ENCODE peak calls at places on chromosomes 13 and 19, in six cellular contexts. V is H1, J is H9, X is IMR-90, Z is neuronal stem cell, H is mesenchymal stem cell. F is an unnamed sample.
A peak's percentile ranks its signal among the peaks of the same experiment; 100 is the strongest.

GRCh38 chr19:34176581-34176980 is 4.3 kb downstream of the LSM14A start:
- DNase-seq in V (no peak), Z (no peak), X (no peak), J (no peak), H (no peak), F (no peak)

GRCh38 chr13:112000888-112001287 is 66.1 kb upstream of the SOX1 start:
- DNase-seq in V (no peak), X (no peak), J (no peak), Z (no peak), H (no peak), F (no peak)

GRCh38 chr13:83620535-83621220 is 261.6 kb downstream of the SLITRK1 start:
- DNase-seq in H (no peak), V (no peak), X (peak; percentile 19), J (no peak), Z (no peak), F (peak; percentile 2)

GRCh38 chr13:31020996-31021395 is 88.5 kb downstream of the TEX26 start:
- DNase-seq in Z (no peak), H (no peak), V (no peak), X (no peak), J (no peak), F (peak; percentile 9)

GRCh38 chr13:112657850-112658445 is 31.9 kb upstream of the ATP11A start:
- DNase-seq in X (peak; percentile 81), H (peak; percentile 70), Z (no peak), V (no peak), J (peak; percentile 33), F (peak; percentile 96)

GRCh38 chr13:106143930-106144709 is 391.3 kb downstream of the EFNB2 start:
- DNase-seq in X (no peak), J (no peak), Z (no peak), V (no peak), H (no peak), F (peak; percentile 98)

GRCh38 chr19:56110515-56111448 is 10.3 kb downstream of the ZNF787 start:
- DNase-seq in Z (no peak), H (peak; percentile 65), V (no peak), X (peak; percentile 39), J (no peak), F (no peak)

GRCh38 chr19:40237791-40238190 is 11.3 kb upstream of the CCNP start:
- DNase-seq in H (no peak), Z (no peak), X (no peak), J (no peak), V (no peak), F (no peak)

GRCh38 chr13:43693639-43694038 is 93.1 kb downstream of the ENOX1 start:
- DNase-seq in H (no peak), J (no peak), X (no peak), V (no peak), Z (no peak), F (no peak)
- H3K14ac ChIP-seq in H (no peak overlapping the region), J (no peak overlapping the region), X (no peak overlapping the region), V (no peak overlapping the region), Z (no peak overlapping the region), F (no peak overlapping the region)

DNA sequence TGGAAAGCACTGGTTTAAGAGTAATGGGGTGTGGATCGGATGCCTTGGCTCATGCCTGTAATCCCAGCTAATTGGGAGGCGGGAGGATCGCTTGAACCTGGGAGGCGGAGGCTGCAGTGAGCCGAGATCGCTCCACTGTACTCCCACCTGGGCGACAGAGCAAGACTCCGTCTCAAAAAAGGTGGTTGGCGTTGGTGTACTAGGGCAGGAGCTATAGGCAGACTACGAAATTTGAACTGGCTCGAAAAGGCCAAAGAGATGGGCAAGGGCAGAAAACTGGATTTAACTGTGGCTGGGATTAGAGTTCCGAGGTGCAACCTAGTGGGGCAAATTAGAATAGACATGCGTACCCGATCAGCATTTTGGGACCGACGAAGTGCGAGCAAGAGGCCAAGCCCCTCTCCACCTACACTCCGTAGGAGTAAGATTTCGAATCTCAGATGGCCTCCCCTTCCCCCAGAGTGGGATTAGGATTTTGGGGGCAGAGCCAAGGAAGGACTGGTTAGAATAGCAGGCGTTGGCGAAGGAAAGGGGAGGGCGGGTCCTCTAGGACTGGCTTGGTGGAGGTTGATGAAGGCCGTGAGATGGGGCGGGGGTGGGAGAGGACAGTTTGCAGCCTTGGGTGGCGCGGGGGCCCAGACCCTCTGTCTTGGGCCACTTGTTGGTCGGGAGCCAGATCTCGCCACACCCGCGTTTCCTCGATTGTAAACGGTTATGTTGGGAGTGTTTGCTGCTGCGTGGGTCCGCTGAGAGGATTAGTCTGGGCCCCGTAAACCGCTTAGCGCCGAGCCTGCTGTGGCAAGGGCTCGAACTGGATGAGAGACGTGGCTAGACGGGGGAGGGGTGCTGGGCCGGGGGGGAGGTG is 2.0 kb upstream of the INAFM1 start:
- DNase-seq in H (no peak), X (no peak), J (no peak), Z (no peak), V (no peak), F (no peak)
- H3K23ac ChIP-seq in H (peak overlapping the region; percentile 64), X (peak overlapping the region; percentile 86), J (no peak overlapping the region), Z (peak overlapping the region; percentile 99), V (no peak overlapping the region), F (no peak overlapping the region)

GRCh38 chr19:23395041-23395721 is at the start of gene ZNF91:
- DNase-seq in J (peak; percentile 97), V (peak; percentile 91), H (peak; percentile 96), X (peak; percentile 96), Z (peak; percentile 91), F (peak; percentile 97)
- H3K14ac ChIP-seq in J (peak within 1 kb of the TSS; percentile 100), V (no peak within 1 kb of the TSS), H (peak within 1 kb of the TSS; percentile 99), X (peak within 1 kb of the TSS; percentile 91), Z (no peak within 1 kb of the TSS), F (peak within 1 kb of the TSS; percentile 97)

GRCh38 chr13:86161257-86161656 is 362.0 kb upstream of the SLITRK6 start:
- DNase-seq in V (no peak), J (no peak), X (no peak), Z (no peak), H (no peak), F (no peak)
- H3K23ac ChIP-seq in V (no peak overlapping the region), J (no peak overlapping the region), X (no peak overlapping the region), Z (no peak overlapping the region), H (no peak overlapping the region), F (no peak overlapping the region)

GRCh38 chr13:71829542-71829941 is 37.5 kb downstream of the DACH1 start:
- DNase-seq in X (no peak), J (no peak), H (no peak), Z (no peak), V (no peak), F (no peak)

GRCh38 chr13:71831716-71832115 is 35.3 kb downstream of the DACH1 start:
- DNase-seq in H (peak; percentile 51), J (no peak), X (no peak), Z (peak; percentile 42), V (no peak), F (no peak)

GRCh38 chr13:71828117-71828516 is 38.9 kb downstream of the DACH1 start:
- DNase-seq in X (no peak), J (no peak), V (no peak), H (peak; percentile 42), Z (no peak), F (no peak)

GRCh38 chr13:71828564-71828963 is 38.4 kb downstream of the DACH1 start:
- DNase-seq in H (peak; percentile 8), X (no peak), J (no peak), Z (no peak), V (no peak), F (no peak)

DNA sequence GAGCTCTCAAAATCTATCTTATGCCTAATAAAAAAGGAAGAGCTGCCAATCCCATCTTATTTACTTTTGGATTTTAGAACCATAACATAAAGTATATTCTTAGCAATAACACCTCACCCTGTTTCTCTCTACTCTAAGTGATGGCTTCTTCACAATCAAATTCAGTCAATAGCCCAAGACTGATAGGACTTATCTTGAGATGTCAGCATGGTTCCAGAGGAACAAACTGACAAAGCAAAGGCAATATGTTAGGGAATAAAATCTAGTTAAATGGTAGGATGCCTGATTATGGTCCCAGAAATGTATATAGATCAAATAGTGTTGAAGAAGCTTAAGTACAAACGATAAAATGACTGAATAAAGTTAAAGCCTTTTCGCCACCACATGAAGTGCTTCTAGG is 36.3 kb downstream of the DACH1 start:
- DNase-seq in V (no peak), Z (no peak), H (no peak), X (no peak), J (no peak), F (no peak)
- H3K14ac ChIP-seq in V (no peak overlapping the region), Z (no peak overlapping the region), H (no peak overlapping the region), X (no peak overlapping the region), J (no peak overlapping the region), F (no peak overlapping the region)

DNA sequence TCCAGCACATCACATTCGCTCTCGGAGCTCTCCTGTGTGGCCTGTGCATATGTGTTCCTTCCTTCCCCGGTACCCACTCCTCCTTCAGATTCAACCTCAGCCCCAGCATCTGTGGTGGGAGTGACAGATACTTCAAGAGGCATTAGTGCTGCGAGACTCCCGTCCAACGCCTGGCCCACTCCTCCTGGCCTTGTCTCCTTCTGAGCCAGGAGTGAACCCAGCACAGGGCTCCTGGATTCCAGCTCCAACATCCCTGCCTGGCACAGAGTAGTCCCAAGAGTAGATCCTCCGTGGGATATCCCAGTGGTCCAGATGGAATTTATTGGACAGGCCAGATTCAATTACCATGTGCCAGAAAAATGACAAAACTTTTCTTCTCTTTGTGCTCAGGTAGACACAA is 55.9 kb downstream of the SACS start:
- DNase-seq in Z (no peak), J (no peak), X (no peak), V (no peak), H (no peak), F (no peak)
- H3K23ac ChIP-seq in Z (no peak overlapping the region), J (no peak overlapping the region), X (peak overlapping the region; percentile 80), V (no peak overlapping the region), H (no peak overlapping the region), F (no peak overlapping the region)